ENCODE peak calls at places on chromosomes 12 and 14, in eight cellular contexts. Z is dorsolateral prefrontal cortex, M is OCI-LY7, J is right lobe of liver, L is foreskin fibroblast, S is psoas muscle, W is PC-3, V is HCT116. D is an unnamed sample.

GRCh38 chr12:92034858-92035401 is 110.7 kb downstream of the BTG1 start:
- DNase-seq in V (peak; percentile 6), S (peak; percentile 25), Z (no peak), L (peak; percentile 86), J (peak; percentile 46), M (peak; percentile 88), W (peak; percentile 40), D (no peak)

GRCh38 chr12:51855586-51856428 is 7.3 kb upstream of the FIGNL2 start:
- DNase-seq in Z (no peak), M (no peak), V (no peak), S (peak; percentile 45), W (no peak), J (no peak), L (no peak), D (peak; percentile 56)

GRCh38 chr12:3319723-3320492 is 171.1 kb upstream of the PRMT8 start:
- DNase-seq in V (no peak), S (no peak), J (no peak), L (no peak), M (no peak), W (no peak), Z (no peak), D (no peak)

GRCh38 chr14:23365353-23366162 is 586 bp upstream of the EFS start:
- DNase-seq in S (no peak), W (peak; percentile 25), V (no peak), M (no peak), J (no peak), Z (no peak), L (no peak), D (peak; percentile 22)

GRCh38 chr14:35814371-35815005 is 5.4 kb upstream of the RALGAPA1 start:
- DNase-seq in L (no peak), S (peak; percentile 32), Z (no peak), M (peak; percentile 72), W (peak; percentile 74), J (peak; percentile 39), V (peak; percentile 47), D (peak; percentile 83)

GRCh38 chr12:131773582-131774221 is 54.5 kb upstream of the MMP17 start:
- DNase-seq in M (peak; percentile 86), V (no peak), W (no peak), Z (no peak), J (no peak), L (no peak), S (no peak), D (no peak)

GRCh38 chr12:51846911-51847829 is 1.3 kb downstream of the FIGNL2 start:
- DNase-seq in M (no peak), J (peak; percentile 63), V (no peak), S (peak; percentile 55), L (no peak), W (no peak), Z (no peak), D (peak; percentile 59)

GRCh38 chr12:108722463-108722862 is 8.9 kb downstream of the CORO1C start:
- DNase-seq in V (no peak), L (no peak), M (no peak), J (no peak), Z (no peak), S (no peak), W (no peak), D (no peak)

GRCh38 chr14:100404419-100404818 is 81.3 kb downstream of the SLC25A47 start:
- DNase-seq in L (no peak), W (no peak), M (no peak), J (no peak), Z (no peak), S (no peak), V (no peak), D (no peak)

GRCh38 chr12:76552343-76552938 is 7.1 kb downstream of the OSBPL8 start:
- DNase-seq in L (no peak), V (no peak), Z (no peak), M (no peak), W (no peak), S (no peak), J (no peak), D (no peak)

GRCh38 chr12:55933158-55933798 is 2.3 kb downstream of the DGKA start:
- DNase-seq in V (peak; percentile 22), W (peak; percentile 91), J (no peak), L (no peak), Z (no peak), M (no peak), S (no peak), D (no peak)

GRCh38 chr14:54114941-54115340 is 158.3 kb upstream of the BMP4 start:
- DNase-seq in Z (no peak), V (no peak), W (peak; percentile 97), J (no peak), S (no peak), L (no peak), M (no peak), D (no peak)

GRCh38 chr12:127509066-127509778 is 757.7 kb upstream of the TMEM132C start:
- DNase-seq in V (no peak), S (no peak), Z (no peak), L (peak; percentile 90), J (no peak), W (peak; percentile 76), M (no peak), D (no peak)

GRCh38 chr14:105281354-105282097 is 19.3 kb downstream of the BRF1 start:
- DNase-seq in L (peak; percentile 63), W (peak; percentile 54), J (no peak), V (no peak), S (no peak), M (peak; percentile 71), Z (no peak), D (peak; percentile 40)

GRCh38 chr12:113959096-113959495 is 7.0 kb downstream of the RBM19 start:
- DNase-seq in J (no peak), L (no peak), W (no peak), M (no peak), Z (no peak), V (no peak), S (no peak), D (no peak)

GRCh38 chr12:22477166-22477893 is 67.0 kb downstream of the C2CD5 start:
- DNase-seq in M (no peak), W (no peak), L (peak; percentile 85), J (no peak), V (no peak), S (no peak), Z (no peak), D (no peak)

GRCh38 chr14:22412936-22413411 is 176.1 kb downstream of the DAD1 start:
- DNase-seq in S (no peak), M (no peak), L (no peak), V (no peak), Z (no peak), W (no peak), J (no peak), D (peak; percentile 4)

GRCh38 chr12:105641742-105642141 is 311.3 kb downstream of the C12orf75 start:
- DNase-seq in L (no peak), J (no peak), V (no peak), Z (no peak), W (no peak), M (no peak), S (no peak), D (no peak)
- TF ChIP-seq CTCF in L (no peak), J (no peak), V (no peak), Z (no peak), W (no peak), M (no peak), S (no peak), D (no peak)

DNA sequence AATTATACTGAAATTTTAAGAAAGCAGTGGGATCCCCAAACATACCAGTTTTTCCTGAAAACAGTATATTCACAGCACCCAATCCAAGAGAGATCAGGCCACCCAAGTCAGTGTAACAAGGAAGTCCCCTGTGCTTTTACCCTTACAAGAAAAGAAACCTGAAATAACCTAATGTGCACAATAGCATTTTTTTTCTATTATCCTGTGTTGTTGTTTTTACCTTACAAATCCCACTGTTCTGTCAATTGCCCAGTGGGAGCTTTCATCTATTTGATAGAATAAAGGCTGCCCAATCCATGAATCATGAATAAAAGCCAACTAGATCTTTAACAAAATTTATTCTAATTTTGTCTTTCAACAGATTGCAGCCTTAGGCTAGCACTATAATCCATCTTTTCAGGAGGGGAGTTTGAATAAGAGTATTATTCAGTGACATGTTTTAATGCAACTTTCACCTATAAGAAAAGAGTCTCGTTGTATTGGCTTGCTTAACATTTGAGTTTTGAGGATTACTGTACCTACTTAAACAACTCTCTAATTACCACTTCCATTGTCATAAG is 457.4 kb downstream of the TRHDE start:
- DNase-seq in V (no peak), J (no peak), Z (no peak), W (no peak), M (no peak), S (no peak), L (no peak), D (no peak)
- TF ChIP-seq CTCF in V (no peak), J (no peak), Z (no peak), W (no peak), M (no peak), S (no peak), L (no peak), D (no peak)

GRCh38 chr14:50598765-50599164 is 38.8 kb downstream of the ATL1 start:
- DNase-seq in J (no peak), V (no peak), Z (no peak), L (no peak), S (no peak), M (no peak), W (no peak), D (no peak)

GRCh38 chr14:50601405-50601804 is 41.5 kb downstream of the ATL1 start:
- DNase-seq in S (no peak), L (no peak), M (no peak), V (no peak), W (peak; percentile 79), J (no peak), Z (no peak), D (no peak)

GRCh38 chr14:50600849-50601248 is 40.9 kb downstream of the ATL1 start:
- DNase-seq in W (no peak), M (no peak), S (no peak), V (no peak), J (peak; percentile 36), Z (no peak), L (no peak), D (no peak)

GRCh38 chr14:50602035-50602434 is 42.1 kb downstream of the ATL1 start:
- DNase-seq in J (no peak), L (no peak), Z (no peak), S (no peak), V (no peak), W (no peak), M (no peak), D (no peak)

DNA sequence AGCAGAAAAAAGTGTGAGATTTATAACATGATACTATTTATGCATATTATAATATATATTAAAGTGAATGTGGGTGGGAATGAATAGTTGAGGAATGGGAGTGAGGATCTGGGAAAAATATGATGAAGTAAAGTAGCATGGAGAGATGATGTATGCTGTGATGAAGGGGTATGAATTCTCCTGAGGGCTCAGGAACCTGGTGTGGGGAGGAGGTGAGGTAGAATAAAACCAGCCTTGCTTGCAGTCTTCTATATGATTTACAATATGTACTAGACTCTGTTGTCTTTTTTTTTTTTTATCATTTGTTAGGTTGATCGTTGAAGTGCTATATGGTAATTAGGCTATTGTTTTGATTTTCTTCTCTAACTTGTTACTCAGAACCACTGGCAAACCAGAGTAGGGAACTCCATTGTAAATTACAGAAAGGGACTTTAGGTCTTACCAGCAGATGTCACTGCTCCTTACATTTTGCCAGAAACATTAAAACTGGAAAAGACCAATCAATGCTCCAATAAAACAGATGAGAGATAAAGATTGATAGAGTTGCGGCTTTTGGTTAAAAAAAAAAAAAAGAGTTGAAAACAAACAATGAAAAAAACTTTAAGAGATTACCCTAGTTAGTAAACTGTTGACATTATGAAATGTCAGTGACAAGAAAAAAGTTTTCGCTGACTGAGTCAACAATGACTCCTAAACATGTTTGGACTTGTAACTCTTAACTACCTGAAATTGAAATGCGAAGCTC is 39.9 kb downstream of the ATL1 start:
- DNase-seq in L (peak; percentile 39), S (no peak), W (peak; percentile 86), M (peak; percentile 45), J (no peak), V (peak; percentile 38), Z (no peak), D (no peak)
- TF ChIP-seq CTCF in L (peak; percentile 63), S (peak; percentile 53), W (peak; percentile 92), M (peak; percentile 87), J (peak; percentile 59), V (peak; percentile 61), Z (peak; percentile 59), D (peak; percentile 71)

GRCh38 chr12:122500685-122501488 is at the start of gene ZCCHC8:
- DNase-seq in S (peak; percentile 97), V (peak; percentile 96), W (peak; percentile 99), Z (peak; percentile 92), L (peak; percentile 98), M (peak; percentile 99), J (peak; percentile 98), D (peak; percentile 93)
- TF ChIP-seq CTCF in S (no peak), V (peak; percentile 26), W (peak; percentile 35), Z (peak; percentile 18), L (no peak), M (peak; percentile 55), J (no peak), D (peak; percentile 15)